ENCODE peak calls at places on chromosomes 6 and 20, in ten cellular contexts. One of them, this sample, is unnamed. For H3K36me3 and H3K9me3, the result is how much of the 10 kb centered on the place peaks cover.

GRCh38 chr6:18506387-18507017 is 119.4 kb downstream of the RNF144B start:
- DNase-seq in mesenchymal stem cell: peak
- DNase-seq in PC-3: peak
- DNase-seq in HCT116: no peak
- DNase-seq in OCI-LY7: no peak
- DNase-seq in H1: no peak
- DNase-seq in MM.1S: no peak
- DNase-seq in neural progenitor cell: peak
- DNase-seq in neuronal stem cell: no peak
- DNase-seq in astrocyte: peak
- DNase-seq in this sample: peak

GRCh38 chr6:169974663-169975062 is 223.2 kb downstream of the ERMARD start:
- DNase-seq in MM.1S: no peak
- DNase-seq in mesenchymal stem cell: no peak
- DNase-seq in neuronal stem cell: no peak
- DNase-seq in OCI-LY7: no peak
- DNase-seq in HCT116: no peak
- DNase-seq in neural progenitor cell: no peak
- DNase-seq in PC-3: no peak
- DNase-seq in astrocyte: no peak
- DNase-seq in H1: no peak
- DNase-seq in this sample: no peak

GRCh38 chr6:140537211-140537610 is 1162.8 kb upstream of the CITED2 start:
- DNase-seq in OCI-LY7: no peak
- DNase-seq in neural progenitor cell: no peak
- DNase-seq in H1: no peak
- DNase-seq in mesenchymal stem cell: peak
- DNase-seq in MM.1S: no peak
- DNase-seq in HCT116: no peak
- DNase-seq in astrocyte: peak
- DNase-seq in neuronal stem cell: no peak
- DNase-seq in PC-3: peak
- DNase-seq in this sample: peak

GRCh38 chr20:51500311-51500710 is 42.2 kb downstream of the NFATC2 start:
- DNase-seq in PC-3: peak
- DNase-seq in HCT116: no peak
- DNase-seq in astrocyte: peak
- DNase-seq in H1: no peak
- DNase-seq in mesenchymal stem cell: no peak
- DNase-seq in neural progenitor cell: no peak
- DNase-seq in MM.1S: no peak
- DNase-seq in OCI-LY7: peak
- DNase-seq in neuronal stem cell: no peak
- DNase-seq in this sample: peak

GRCh38 chr6:46937623-46938022 is 15.9 kb upstream of the ADGRF5 start:
- DNase-seq in neuronal stem cell: no peak
- DNase-seq in MM.1S: no peak
- DNase-seq in PC-3: no peak
- DNase-seq in OCI-LY7: no peak
- DNase-seq in H1: no peak
- DNase-seq in mesenchymal stem cell: no peak
- DNase-seq in astrocyte: no peak
- DNase-seq in neural progenitor cell: no peak
- DNase-seq in HCT116: no peak
- DNase-seq in this sample: no peak

GRCh38 chr6:126047648-126048047 is 61.3 kb downstream of the TRMT11 start:
- DNase-seq in MM.1S: no peak
- DNase-seq in PC-3: no peak
- DNase-seq in neuronal stem cell: no peak
- DNase-seq in HCT116: no peak
- DNase-seq in astrocyte: no peak
- DNase-seq in neural progenitor cell: no peak
- DNase-seq in mesenchymal stem cell: no peak
- DNase-seq in OCI-LY7: no peak
- DNase-seq in H1: no peak
- DNase-seq in this sample: no peak

GRCh38 chr6:32069878-32070515 is 31.8 kb downstream of the CYP21A2 start:
- DNase-seq in H1: no peak
- DNase-seq in OCI-LY7: no peak
- DNase-seq in mesenchymal stem cell: no peak
- DNase-seq in PC-3: no peak
- DNase-seq in MM.1S: no peak
- DNase-seq in astrocyte: no peak
- DNase-seq in neural progenitor cell: no peak
- DNase-seq in HCT116: no peak
- DNase-seq in neuronal stem cell: no peak
- DNase-seq in this sample: no peak

GRCh38 chr6:3844097-3844463 is 5.1 kb upstream of the FAM50B start:
- DNase-seq in neuronal stem cell: no peak
- DNase-seq in OCI-LY7: no peak
- DNase-seq in PC-3: peak
- DNase-seq in neural progenitor cell: no peak
- DNase-seq in H1: no peak
- DNase-seq in HCT116: no peak
- DNase-seq in mesenchymal stem cell: peak
- DNase-seq in MM.1S: no peak
- DNase-seq in astrocyte: peak
- DNase-seq in this sample: peak

GRCh38 chr6:145749632-145750031 is 14.3 kb upstream of the EPM2A start:
- DNase-seq in HCT116: no peak
- DNase-seq in OCI-LY7: no peak
- DNase-seq in MM.1S: peak
- DNase-seq in H1: no peak
- DNase-seq in astrocyte: peak
- DNase-seq in neural progenitor cell: no peak
- DNase-seq in neuronal stem cell: no peak
- DNase-seq in mesenchymal stem cell: peak
- DNase-seq in PC-3: peak
- DNase-seq in this sample: peak

GRCh38 chr20:44209691-44210421 is 715 bp downstream of the OSER1 start:
- DNase-seq in MM.1S: peak
- DNase-seq in H1: peak
- DNase-seq in OCI-LY7: peak
- DNase-seq in HCT116: no peak
- DNase-seq in PC-3: no peak
- DNase-seq in astrocyte: peak
- DNase-seq in mesenchymal stem cell: peak
- DNase-seq in neural progenitor cell: peak
- DNase-seq in neuronal stem cell: peak
- DNase-seq in this sample: peak

DNA sequence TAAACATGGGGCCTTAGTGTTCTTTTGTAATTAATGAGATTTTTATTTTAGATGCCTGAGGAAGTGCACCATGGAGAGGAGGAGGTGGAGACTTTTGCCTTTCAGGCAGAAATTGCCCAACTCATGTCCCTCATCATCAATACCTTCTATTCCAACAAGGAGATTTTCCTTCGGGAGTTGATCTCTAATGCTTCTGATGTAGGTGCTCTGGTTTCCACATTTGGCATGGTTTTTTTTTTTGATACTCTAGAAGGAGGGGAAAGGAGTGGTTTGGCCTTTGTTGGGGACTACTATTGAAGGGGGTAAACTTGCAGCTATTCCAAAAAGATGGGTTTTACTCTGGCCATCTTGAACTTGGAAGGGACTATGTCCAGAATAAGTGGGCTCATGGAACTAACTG is 1.7 kb downstream of the HSP90AB1 start:
- DNase-seq in mesenchymal stem cell: no peak
- DNase-seq in HCT116: no peak
- DNase-seq in neural progenitor cell: no peak
- DNase-seq in MM.1S: no peak
- DNase-seq in PC-3: no peak
- DNase-seq in astrocyte: no peak
- DNase-seq in neuronal stem cell: no peak
- DNase-seq in OCI-LY7: no peak
- DNase-seq in H1: no peak
- DNase-seq in this sample: no peak
- H3K36me3 ChIP-seq in mesenchymal stem cell: under half
- H3K36me3 ChIP-seq in HCT116: under half
- H3K36me3 ChIP-seq in neural progenitor cell: under half
- H3K36me3 ChIP-seq in MM.1S: under half
- H3K36me3 ChIP-seq in PC-3: half or more
- H3K36me3 ChIP-seq in astrocyte: under half
- H3K36me3 ChIP-seq in neuronal stem cell: half or more
- H3K36me3 ChIP-seq in OCI-LY7: half or more
- H3K36me3 ChIP-seq in H1: under half
- H3K36me3 ChIP-seq in this sample: under half

GRCh38 chr6:136113736-136114173 is 136.4 kb downstream of the MTFR2 start:
- DNase-seq in astrocyte: peak
- DNase-seq in neuronal stem cell: peak
- DNase-seq in mesenchymal stem cell: peak
- DNase-seq in MM.1S: no peak
- DNase-seq in HCT116: no peak
- DNase-seq in OCI-LY7: no peak
- DNase-seq in H1: no peak
- DNase-seq in PC-3: peak
- DNase-seq in neural progenitor cell: peak
- DNase-seq in this sample: peak
- H3K4me2 ChIP-seq in astrocyte: peak
- H3K4me2 ChIP-seq in neuronal stem cell: no peak
- H3K4me2 ChIP-seq in mesenchymal stem cell: no peak
- H3K4me2 ChIP-seq in MM.1S: no peak
- H3K4me2 ChIP-seq in HCT116: no peak
- H3K4me2 ChIP-seq in OCI-LY7: no peak
- H3K4me2 ChIP-seq in H1: no peak
- H3K4me2 ChIP-seq in PC-3: no peak
- H3K4me2 ChIP-seq in neural progenitor cell: peak
- H3K4me2 ChIP-seq in this sample: no peak

DNA sequence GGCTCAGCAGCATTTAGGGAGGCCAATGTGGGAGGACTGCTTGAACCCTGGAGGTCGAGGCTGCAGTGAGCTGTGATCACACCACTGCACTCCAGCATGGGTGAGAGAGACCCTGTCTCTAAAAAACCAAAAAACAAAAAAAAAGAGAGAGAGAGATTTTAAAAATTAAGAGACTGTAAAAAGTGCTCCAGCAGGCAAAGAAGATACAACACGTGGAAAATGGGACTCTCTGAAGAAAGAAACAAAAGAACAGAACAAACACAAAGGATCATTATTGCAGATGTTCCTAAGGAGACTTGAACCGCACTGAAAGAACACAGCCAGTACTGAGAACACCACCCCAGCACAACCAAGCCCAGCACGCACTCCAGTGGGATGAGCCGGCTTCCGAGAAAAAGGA is 74.2 kb downstream of the TAF4 start:
- DNase-seq in PC-3: no peak
- DNase-seq in neural progenitor cell: no peak
- DNase-seq in mesenchymal stem cell: peak
- DNase-seq in HCT116: no peak
- DNase-seq in OCI-LY7: no peak
- DNase-seq in MM.1S: no peak
- DNase-seq in neuronal stem cell: no peak
- DNase-seq in astrocyte: no peak
- DNase-seq in H1: no peak
- DNase-seq in this sample: no peak
- H3K9me3 ChIP-seq in PC-3: under half
- H3K9me3 ChIP-seq in neural progenitor cell: under half
- H3K9me3 ChIP-seq in mesenchymal stem cell: under half
- H3K9me3 ChIP-seq in HCT116: under half
- H3K9me3 ChIP-seq in OCI-LY7: under half
- H3K9me3 ChIP-seq in MM.1S: under half
- H3K9me3 ChIP-seq in neuronal stem cell: under half
- H3K9me3 ChIP-seq in astrocyte: under half
- H3K9me3 ChIP-seq in H1: under half
- H3K9me3 ChIP-seq in this sample: under half

GRCh38 chr6:79009819-79010218 is 68.2 kb downstream of the PHIP start:
- DNase-seq in PC-3: no peak
- DNase-seq in OCI-LY7: no peak
- DNase-seq in H1: no peak
- DNase-seq in astrocyte: no peak
- DNase-seq in neuronal stem cell: no peak
- DNase-seq in MM.1S: no peak
- DNase-seq in HCT116: no peak
- DNase-seq in mesenchymal stem cell: no peak
- DNase-seq in neural progenitor cell: no peak
- DNase-seq in this sample: no peak

GRCh38 chr6:79011940-79012339 is 66.1 kb downstream of the PHIP start:
- DNase-seq in H1: no peak
- DNase-seq in neural progenitor cell: no peak
- DNase-seq in HCT116: no peak
- DNase-seq in OCI-LY7: no peak
- DNase-seq in PC-3: no peak
- DNase-seq in mesenchymal stem cell: no peak
- DNase-seq in MM.1S: no peak
- DNase-seq in astrocyte: no peak
- DNase-seq in neuronal stem cell: no peak
- DNase-seq in this sample: no peak

GRCh38 chr6:79005024-79005423 is 73.0 kb downstream of the PHIP start:
- DNase-seq in HCT116: no peak
- DNase-seq in OCI-LY7: no peak
- DNase-seq in astrocyte: no peak
- DNase-seq in MM.1S: no peak
- DNase-seq in PC-3: no peak
- DNase-seq in neuronal stem cell: no peak
- DNase-seq in neural progenitor cell: no peak
- DNase-seq in H1: no peak
- DNase-seq in mesenchymal stem cell: no peak
- DNase-seq in this sample: no peak

GRCh38 chr6:79005497-79005896 is 72.6 kb downstream of the PHIP start:
- DNase-seq in PC-3: no peak
- DNase-seq in H1: no peak
- DNase-seq in astrocyte: no peak
- DNase-seq in mesenchymal stem cell: no peak
- DNase-seq in HCT116: no peak
- DNase-seq in neural progenitor cell: no peak
- DNase-seq in MM.1S: no peak
- DNase-seq in OCI-LY7: no peak
- DNase-seq in neuronal stem cell: no peak
- DNase-seq in this sample: peak

GRCh38 chr6:79010422-79010821 is 67.6 kb downstream of the PHIP start:
- DNase-seq in OCI-LY7: no peak
- DNase-seq in neural progenitor cell: no peak
- DNase-seq in astrocyte: no peak
- DNase-seq in H1: no peak
- DNase-seq in mesenchymal stem cell: no peak
- DNase-seq in PC-3: no peak
- DNase-seq in neuronal stem cell: no peak
- DNase-seq in HCT116: no peak
- DNase-seq in MM.1S: no peak
- DNase-seq in this sample: no peak
- H3K36me3 ChIP-seq in OCI-LY7: half or more
- H3K36me3 ChIP-seq in neural progenitor cell: under half
- H3K36me3 ChIP-seq in astrocyte: under half
- H3K36me3 ChIP-seq in H1: under half
- H3K36me3 ChIP-seq in mesenchymal stem cell: under half
- H3K36me3 ChIP-seq in PC-3: under half
- H3K36me3 ChIP-seq in neuronal stem cell: half or more
- H3K36me3 ChIP-seq in HCT116: under half
- H3K36me3 ChIP-seq in MM.1S: under half
- H3K36me3 ChIP-seq in this sample: under half

DNA sequence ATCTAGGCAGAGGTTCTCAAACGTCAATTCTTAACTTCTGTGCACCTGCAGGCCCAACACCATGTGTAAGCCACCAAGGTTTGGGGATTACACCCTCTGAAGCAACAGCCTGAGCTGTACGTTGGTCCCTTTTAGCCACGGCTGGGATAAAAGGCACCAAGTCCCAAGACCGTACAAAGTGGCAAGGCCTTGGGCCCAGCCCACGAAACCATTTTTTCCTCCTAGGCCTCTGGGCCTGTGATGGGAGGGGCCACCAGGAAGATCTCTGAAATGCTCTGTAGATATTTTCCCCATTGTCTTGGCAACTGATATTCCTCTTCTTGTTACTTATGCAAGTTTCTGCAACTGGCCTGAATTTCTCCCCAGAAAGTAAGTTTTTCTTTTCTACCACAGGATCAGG is 4.5 kb upstream of the FAM184A start:
- DNase-seq in HCT116: no peak
- DNase-seq in H1: no peak
- DNase-seq in OCI-LY7: no peak
- DNase-seq in neural progenitor cell: no peak
- DNase-seq in astrocyte: no peak
- DNase-seq in mesenchymal stem cell: no peak
- DNase-seq in neuronal stem cell: no peak
- DNase-seq in PC-3: no peak
- DNase-seq in MM.1S: no peak
- DNase-seq in this sample: no peak
- H3K4me2 ChIP-seq in HCT116: no peak
- H3K4me2 ChIP-seq in H1: no peak
- H3K4me2 ChIP-seq in OCI-LY7: no peak
- H3K4me2 ChIP-seq in neural progenitor cell: no peak
- H3K4me2 ChIP-seq in astrocyte: no peak
- H3K4me2 ChIP-seq in mesenchymal stem cell: no peak
- H3K4me2 ChIP-seq in neuronal stem cell: no peak
- H3K4me2 ChIP-seq in PC-3: no peak
- H3K4me2 ChIP-seq in MM.1S: no peak
- H3K4me2 ChIP-seq in this sample: no peak

This sample was measured in fibroblast of lung.